ENCODE peak calls at places on chromosome 19, in ten cellular contexts. One of them, this sample, is unnamed.

GRCh38 chr19:46945668-46946067 is 74.0 kb upstream of the NPAS1 start:
- DNase-seq in NCI-H1105: no peak
- DNase-seq in HT1080: no peak
- DNase-seq in substantia nigra: no peak
- DNase-seq in endodermal cell: no peak
- DNase-seq in T-helper 1 cell: no peak
- DNase-seq in dorsolateral prefrontal cortex: no peak
- DNase-seq in stimulated activated CD8-positive, alpha-beta memory T cell treated with anti-CD3 and anti-CD28 coated beads, Interleukin-7, amount 100 ng/mL, for 1 hour: no peak
- DNase-seq in nephron progenitor cell: no peak
- DNase-seq in stimulated activated CD4-positive, alpha-beta T cell treated with anti-CD3 and anti-CD28 coated beads, TNF-alpha, amount 100 ng/mL, for 24 hours: no peak
- DNase-seq in this sample: no peak

GRCh38 chr19:3547767-3548282 is 8.9 kb downstream of the TEKTIP1 start:
- DNase-seq in stimulated activated CD8-positive, alpha-beta memory T cell treated with anti-CD3 and anti-CD28 coated beads, Interleukin-7, amount 100 ng/mL, for 1 hour: no peak
- DNase-seq in T-helper 1 cell: no peak
- DNase-seq in HT1080: no peak
- DNase-seq in substantia nigra: no peak
- DNase-seq in NCI-H1105: no peak
- DNase-seq in dorsolateral prefrontal cortex: no peak
- DNase-seq in endodermal cell: no peak
- DNase-seq in nephron progenitor cell: no peak
- DNase-seq in stimulated activated CD4-positive, alpha-beta T cell treated with anti-CD3 and anti-CD28 coated beads, TNF-alpha, amount 100 ng/mL, for 24 hours: no peak
- DNase-seq in this sample: no peak

GRCh38 chr19:33404916-33405315 is 31.4 kb downstream of the CEBPG start:
- DNase-seq in T-helper 1 cell: peak
- DNase-seq in stimulated activated CD8-positive, alpha-beta memory T cell treated with anti-CD3 and anti-CD28 coated beads, Interleukin-7, amount 100 ng/mL, for 1 hour: no peak
- DNase-seq in dorsolateral prefrontal cortex: peak
- DNase-seq in substantia nigra: no peak
- DNase-seq in NCI-H1105: no peak
- DNase-seq in HT1080: no peak
- DNase-seq in nephron progenitor cell: no peak
- DNase-seq in stimulated activated CD4-positive, alpha-beta T cell treated with anti-CD3 and anti-CD28 coated beads, TNF-alpha, amount 100 ng/mL, for 24 hours: no peak
- DNase-seq in endodermal cell: no peak
- DNase-seq in this sample: no peak

GRCh38 chr19:39951686-39952085 is 17.3 kb upstream of the FCGBP start:
- DNase-seq in endodermal cell: no peak
- DNase-seq in HT1080: peak
- DNase-seq in substantia nigra: no peak
- DNase-seq in NCI-H1105: no peak
- DNase-seq in T-helper 1 cell: no peak
- DNase-seq in nephron progenitor cell: no peak
- DNase-seq in stimulated activated CD4-positive, alpha-beta T cell treated with anti-CD3 and anti-CD28 coated beads, TNF-alpha, amount 100 ng/mL, for 24 hours: no peak
- DNase-seq in stimulated activated CD8-positive, alpha-beta memory T cell treated with anti-CD3 and anti-CD28 coated beads, Interleukin-7, amount 100 ng/mL, for 1 hour: no peak
- DNase-seq in dorsolateral prefrontal cortex: no peak
- DNase-seq in this sample: no peak

GRCh38 chr19:16919496-16919895 is 30.7 kb downstream of the F2RL3 start:
- DNase-seq in stimulated activated CD4-positive, alpha-beta T cell treated with anti-CD3 and anti-CD28 coated beads, TNF-alpha, amount 100 ng/mL, for 24 hours: no peak
- DNase-seq in HT1080: no peak
- DNase-seq in stimulated activated CD8-positive, alpha-beta memory T cell treated with anti-CD3 and anti-CD28 coated beads, Interleukin-7, amount 100 ng/mL, for 1 hour: no peak
- DNase-seq in NCI-H1105: no peak
- DNase-seq in dorsolateral prefrontal cortex: no peak
- DNase-seq in substantia nigra: no peak
- DNase-seq in nephron progenitor cell: no peak
- DNase-seq in endodermal cell: no peak
- DNase-seq in T-helper 1 cell: no peak
- DNase-seq in this sample: no peak

GRCh38 chr19:33416307-33417215 is 43.1 kb downstream of the CEBPG start:
- DNase-seq in stimulated activated CD8-positive, alpha-beta memory T cell treated with anti-CD3 and anti-CD28 coated beads, Interleukin-7, amount 100 ng/mL, for 1 hour: peak
- DNase-seq in substantia nigra: no peak
- DNase-seq in HT1080: peak
- DNase-seq in endodermal cell: peak
- DNase-seq in NCI-H1105: peak
- DNase-seq in stimulated activated CD4-positive, alpha-beta T cell treated with anti-CD3 and anti-CD28 coated beads, TNF-alpha, amount 100 ng/mL, for 24 hours: peak
- DNase-seq in dorsolateral prefrontal cortex: no peak
- DNase-seq in T-helper 1 cell: peak
- DNase-seq in nephron progenitor cell: peak
- DNase-seq in this sample: peak

GRCh38 chr19:49145485-49146407 is 9.4 kb downstream of the HRC start:
- DNase-seq in dorsolateral prefrontal cortex: peak
- DNase-seq in T-helper 1 cell: peak
- DNase-seq in endodermal cell: peak
- DNase-seq in substantia nigra: peak
- DNase-seq in nephron progenitor cell: peak
- DNase-seq in stimulated activated CD4-positive, alpha-beta T cell treated with anti-CD3 and anti-CD28 coated beads, TNF-alpha, amount 100 ng/mL, for 24 hours: peak
- DNase-seq in stimulated activated CD8-positive, alpha-beta memory T cell treated with anti-CD3 and anti-CD28 coated beads, Interleukin-7, amount 100 ng/mL, for 1 hour: peak
- DNase-seq in NCI-H1105: peak
- DNase-seq in HT1080: peak
- DNase-seq in this sample: peak

GRCh38 chr19:43526884-43527859 is at the start of gene ETHE1:
- DNase-seq in stimulated activated CD4-positive, alpha-beta T cell treated with anti-CD3 and anti-CD28 coated beads, TNF-alpha, amount 100 ng/mL, for 24 hours: peak
- DNase-seq in T-helper 1 cell: peak
- DNase-seq in endodermal cell: peak
- DNase-seq in substantia nigra: peak
- DNase-seq in stimulated activated CD8-positive, alpha-beta memory T cell treated with anti-CD3 and anti-CD28 coated beads, Interleukin-7, amount 100 ng/mL, for 1 hour: peak
- DNase-seq in dorsolateral prefrontal cortex: peak
- DNase-seq in NCI-H1105: peak
- DNase-seq in HT1080: peak
- DNase-seq in nephron progenitor cell: peak
- DNase-seq in this sample: peak

GRCh38 chr19:10291554-10292205 is 1.9 kb downstream of the ICAM5 start:
- DNase-seq in T-helper 1 cell: no peak
- DNase-seq in endodermal cell: no peak
- DNase-seq in stimulated activated CD4-positive, alpha-beta T cell treated with anti-CD3 and anti-CD28 coated beads, TNF-alpha, amount 100 ng/mL, for 24 hours: no peak
- DNase-seq in HT1080: no peak
- DNase-seq in dorsolateral prefrontal cortex: no peak
- DNase-seq in substantia nigra: no peak
- DNase-seq in stimulated activated CD8-positive, alpha-beta memory T cell treated with anti-CD3 and anti-CD28 coated beads, Interleukin-7, amount 100 ng/mL, for 1 hour: no peak
- DNase-seq in NCI-H1105: no peak
- DNase-seq in nephron progenitor cell: no peak
- DNase-seq in this sample: no peak

GRCh38 chr19:6551091-6551490 is 20.3 kb downstream of the TNFSF9 start:
- DNase-seq in NCI-H1105: no peak
- DNase-seq in stimulated activated CD4-positive, alpha-beta T cell treated with anti-CD3 and anti-CD28 coated beads, TNF-alpha, amount 100 ng/mL, for 24 hours: no peak
- DNase-seq in HT1080: no peak
- DNase-seq in T-helper 1 cell: no peak
- DNase-seq in substantia nigra: no peak
- DNase-seq in endodermal cell: no peak
- DNase-seq in nephron progenitor cell: no peak
- DNase-seq in dorsolateral prefrontal cortex: no peak
- DNase-seq in stimulated activated CD8-positive, alpha-beta memory T cell treated with anti-CD3 and anti-CD28 coated beads, Interleukin-7, amount 100 ng/mL, for 1 hour: no peak
- DNase-seq in this sample: no peak

GRCh38 chr19:15178629-15179308 is 22.0 kb downstream of the NOTCH3 start:
- DNase-seq in stimulated activated CD4-positive, alpha-beta T cell treated with anti-CD3 and anti-CD28 coated beads, TNF-alpha, amount 100 ng/mL, for 24 hours: no peak
- DNase-seq in HT1080: no peak
- DNase-seq in T-helper 1 cell: no peak
- DNase-seq in NCI-H1105: no peak
- DNase-seq in endodermal cell: peak
- DNase-seq in stimulated activated CD8-positive, alpha-beta memory T cell treated with anti-CD3 and anti-CD28 coated beads, Interleukin-7, amount 100 ng/mL, for 1 hour: no peak
- DNase-seq in nephron progenitor cell: no peak
- DNase-seq in substantia nigra: no peak
- DNase-seq in dorsolateral prefrontal cortex: no peak
- DNase-seq in this sample: no peak

GRCh38 chr19:11475861-11476260 is 5.0 kb downstream of the ELAVL3 start:
- DNase-seq in HT1080: no peak
- DNase-seq in T-helper 1 cell: no peak
- DNase-seq in endodermal cell: no peak
- DNase-seq in dorsolateral prefrontal cortex: no peak
- DNase-seq in NCI-H1105: no peak
- DNase-seq in stimulated activated CD4-positive, alpha-beta T cell treated with anti-CD3 and anti-CD28 coated beads, TNF-alpha, amount 100 ng/mL, for 24 hours: no peak
- DNase-seq in stimulated activated CD8-positive, alpha-beta memory T cell treated with anti-CD3 and anti-CD28 coated beads, Interleukin-7, amount 100 ng/mL, for 1 hour: no peak
- DNase-seq in nephron progenitor cell: no peak
- DNase-seq in substantia nigra: no peak
- DNase-seq in this sample: no peak

GRCh38 chr19:49793561-49793840 is 19.6 kb downstream of the FUZ start:
- DNase-seq in HT1080: peak
- DNase-seq in substantia nigra: no peak
- DNase-seq in T-helper 1 cell: no peak
- DNase-seq in NCI-H1105: no peak
- DNase-seq in stimulated activated CD8-positive, alpha-beta memory T cell treated with anti-CD3 and anti-CD28 coated beads, Interleukin-7, amount 100 ng/mL, for 1 hour: no peak
- DNase-seq in stimulated activated CD4-positive, alpha-beta T cell treated with anti-CD3 and anti-CD28 coated beads, TNF-alpha, amount 100 ng/mL, for 24 hours: no peak
- DNase-seq in nephron progenitor cell: no peak
- DNase-seq in dorsolateral prefrontal cortex: no peak
- DNase-seq in endodermal cell: no peak
- DNase-seq in this sample: no peak

GRCh38 chr19:44951179-44952159 is 3.7 kb upstream of the CLPTM1 start:
- DNase-seq in endodermal cell: peak
- DNase-seq in stimulated activated CD4-positive, alpha-beta T cell treated with anti-CD3 and anti-CD28 coated beads, TNF-alpha, amount 100 ng/mL, for 24 hours: peak
- DNase-seq in stimulated activated CD8-positive, alpha-beta memory T cell treated with anti-CD3 and anti-CD28 coated beads, Interleukin-7, amount 100 ng/mL, for 1 hour: peak
- DNase-seq in dorsolateral prefrontal cortex: peak
- DNase-seq in T-helper 1 cell: peak
- DNase-seq in substantia nigra: peak
- DNase-seq in HT1080: peak
- DNase-seq in NCI-H1105: peak
- DNase-seq in nephron progenitor cell: peak
- DNase-seq in this sample: peak

GRCh38 chr19:13146763-13147563 is 3.2 kb downstream of the STX10 start:
- DNase-seq in HT1080: no peak
- DNase-seq in endodermal cell: no peak
- DNase-seq in T-helper 1 cell: no peak
- DNase-seq in nephron progenitor cell: no peak
- DNase-seq in dorsolateral prefrontal cortex: no peak
- DNase-seq in substantia nigra: no peak
- DNase-seq in stimulated activated CD8-positive, alpha-beta memory T cell treated with anti-CD3 and anti-CD28 coated beads, Interleukin-7, amount 100 ng/mL, for 1 hour: no peak
- DNase-seq in NCI-H1105: no peak
- DNase-seq in stimulated activated CD4-positive, alpha-beta T cell treated with anti-CD3 and anti-CD28 coated beads, TNF-alpha, amount 100 ng/mL, for 24 hours: no peak
- DNase-seq in this sample: no peak

GRCh38 chr19:18999016-18999758 is 34.1 kb downstream of the SUGP2 start:
- DNase-seq in HT1080: peak
- DNase-seq in T-helper 1 cell: no peak
- DNase-seq in stimulated activated CD8-positive, alpha-beta memory T cell treated with anti-CD3 and anti-CD28 coated beads, Interleukin-7, amount 100 ng/mL, for 1 hour: no peak
- DNase-seq in nephron progenitor cell: no peak
- DNase-seq in stimulated activated CD4-positive, alpha-beta T cell treated with anti-CD3 and anti-CD28 coated beads, TNF-alpha, amount 100 ng/mL, for 24 hours: no peak
- DNase-seq in substantia nigra: no peak
- DNase-seq in NCI-H1105: no peak
- DNase-seq in endodermal cell: no peak
- DNase-seq in dorsolateral prefrontal cortex: peak
- DNase-seq in this sample: no peak

GRCh38 chr19:23799321-23799720 is 40.6 kb upstream of the ZNF681 start:
- DNase-seq in substantia nigra: no peak
- DNase-seq in nephron progenitor cell: no peak
- DNase-seq in NCI-H1105: no peak
- DNase-seq in T-helper 1 cell: no peak
- DNase-seq in dorsolateral prefrontal cortex: no peak
- DNase-seq in endodermal cell: no peak
- DNase-seq in HT1080: no peak
- DNase-seq in stimulated activated CD8-positive, alpha-beta memory T cell treated with anti-CD3 and anti-CD28 coated beads, Interleukin-7, amount 100 ng/mL, for 1 hour: no peak
- DNase-seq in stimulated activated CD4-positive, alpha-beta T cell treated with anti-CD3 and anti-CD28 coated beads, TNF-alpha, amount 100 ng/mL, for 24 hours: no peak
- DNase-seq in this sample: no peak

GRCh38 chr19:17419154-17419490 is 725 bp upstream of the MVB12A start:
- DNase-seq in nephron progenitor cell: no peak
- DNase-seq in T-helper 1 cell: no peak
- DNase-seq in dorsolateral prefrontal cortex: no peak
- DNase-seq in NCI-H1105: no peak
- DNase-seq in substantia nigra: no peak
- DNase-seq in HT1080: no peak
- DNase-seq in stimulated activated CD8-positive, alpha-beta memory T cell treated with anti-CD3 and anti-CD28 coated beads, Interleukin-7, amount 100 ng/mL, for 1 hour: no peak
- DNase-seq in endodermal cell: no peak
- DNase-seq in stimulated activated CD4-positive, alpha-beta T cell treated with anti-CD3 and anti-CD28 coated beads, TNF-alpha, amount 100 ng/mL, for 24 hours: no peak
- DNase-seq in this sample: no peak

GRCh38 chr19:7467009-7467989 is 21.5 kb downstream of the PEX11G start:
- DNase-seq in stimulated activated CD8-positive, alpha-beta memory T cell treated with anti-CD3 and anti-CD28 coated beads, Interleukin-7, amount 100 ng/mL, for 1 hour: no peak
- DNase-seq in substantia nigra: no peak
- DNase-seq in NCI-H1105: no peak
- DNase-seq in T-helper 1 cell: no peak
- DNase-seq in HT1080: no peak
- DNase-seq in nephron progenitor cell: no peak
- DNase-seq in endodermal cell: no peak
- DNase-seq in dorsolateral prefrontal cortex: no peak
- DNase-seq in stimulated activated CD4-positive, alpha-beta T cell treated with anti-CD3 and anti-CD28 coated beads, TNF-alpha, amount 100 ng/mL, for 24 hours: no peak
- DNase-seq in this sample: no peak

GRCh38 chr19:58021541-58022282 is 12.1 kb upstream of the ZSCAN1 start:
- DNase-seq in T-helper 1 cell: no peak
- DNase-seq in HT1080: peak
- DNase-seq in substantia nigra: peak
- DNase-seq in NCI-H1105: peak
- DNase-seq in endodermal cell: peak
- DNase-seq in stimulated activated CD8-positive, alpha-beta memory T cell treated with anti-CD3 and anti-CD28 coated beads, Interleukin-7, amount 100 ng/mL, for 1 hour: no peak
- DNase-seq in nephron progenitor cell: no peak
- DNase-seq in stimulated activated CD4-positive, alpha-beta T cell treated with anti-CD3 and anti-CD28 coated beads, TNF-alpha, amount 100 ng/mL, for 24 hours: no peak
- DNase-seq in dorsolateral prefrontal cortex: peak
- DNase-seq in this sample: no peak

GRCh38 chr19:19423322-19423721 is 17.8 kb downstream of the GATAD2A start:
- DNase-seq in nephron progenitor cell: no peak
- DNase-seq in T-helper 1 cell: no peak
- DNase-seq in endodermal cell: no peak
- DNase-seq in stimulated activated CD8-positive, alpha-beta memory T cell treated with anti-CD3 and anti-CD28 coated beads, Interleukin-7, amount 100 ng/mL, for 1 hour: no peak
- DNase-seq in NCI-H1105: no peak
- DNase-seq in stimulated activated CD4-positive, alpha-beta T cell treated with anti-CD3 and anti-CD28 coated beads, TNF-alpha, amount 100 ng/mL, for 24 hours: no peak
- DNase-seq in dorsolateral prefrontal cortex: peak
- DNase-seq in HT1080: no peak
- DNase-seq in substantia nigra: peak
- DNase-seq in this sample: no peak

GRCh38 chr19:19319725-19320361 is 466 bp downstream of the SUGP1 start:
- DNase-seq in T-helper 1 cell: no peak
- DNase-seq in stimulated activated CD4-positive, alpha-beta T cell treated with anti-CD3 and anti-CD28 coated beads, TNF-alpha, amount 100 ng/mL, for 24 hours: no peak
- DNase-seq in substantia nigra: no peak
- DNase-seq in stimulated activated CD8-positive, alpha-beta memory T cell treated with anti-CD3 and anti-CD28 coated beads, Interleukin-7, amount 100 ng/mL, for 1 hour: no peak
- DNase-seq in endodermal cell: no peak
- DNase-seq in NCI-H1105: no peak
- DNase-seq in HT1080: no peak
- DNase-seq in dorsolateral prefrontal cortex: no peak
- DNase-seq in nephron progenitor cell: no peak
- DNase-seq in this sample: no peak

GRCh38 chr19:892243-892996 is 567 bp downstream of the MED16 start:
- DNase-seq in HT1080: no peak
- DNase-seq in stimulated activated CD8-positive, alpha-beta memory T cell treated with anti-CD3 and anti-CD28 coated beads, Interleukin-7, amount 100 ng/mL, for 1 hour: no peak
- DNase-seq in T-helper 1 cell: no peak
- DNase-seq in stimulated activated CD4-positive, alpha-beta T cell treated with anti-CD3 and anti-CD28 coated beads, TNF-alpha, amount 100 ng/mL, for 24 hours: no peak
- DNase-seq in dorsolateral prefrontal cortex: no peak
- DNase-seq in NCI-H1105: no peak
- DNase-seq in substantia nigra: no peak
- DNase-seq in nephron progenitor cell: peak
- DNase-seq in endodermal cell: peak
- DNase-seq in this sample: peak

GRCh38 chr19:55640043-55640576 is 692 bp upstream of the ZNF580 start:
- DNase-seq in dorsolateral prefrontal cortex: peak
- DNase-seq in stimulated activated CD8-positive, alpha-beta memory T cell treated with anti-CD3 and anti-CD28 coated beads, Interleukin-7, amount 100 ng/mL, for 1 hour: no peak
- DNase-seq in HT1080: no peak
- DNase-seq in substantia nigra: peak
- DNase-seq in endodermal cell: peak
- DNase-seq in NCI-H1105: peak
- DNase-seq in T-helper 1 cell: peak
- DNase-seq in nephron progenitor cell: no peak
- DNase-seq in stimulated activated CD4-positive, alpha-beta T cell treated with anti-CD3 and anti-CD28 coated beads, TNF-alpha, amount 100 ng/mL, for 24 hours: no peak
- DNase-seq in this sample: no peak

GRCh38 chr19:19444694-19445155 is 39.2 kb downstream of the GATAD2A start:
- DNase-seq in dorsolateral prefrontal cortex: no peak
- DNase-seq in NCI-H1105: no peak
- DNase-seq in HT1080: peak
- DNase-seq in stimulated activated CD8-positive, alpha-beta memory T cell treated with anti-CD3 and anti-CD28 coated beads, Interleukin-7, amount 100 ng/mL, for 1 hour: no peak
- DNase-seq in stimulated activated CD4-positive, alpha-beta T cell treated with anti-CD3 and anti-CD28 coated beads, TNF-alpha, amount 100 ng/mL, for 24 hours: no peak
- DNase-seq in T-helper 1 cell: no peak
- DNase-seq in endodermal cell: peak
- DNase-seq in nephron progenitor cell: no peak
- DNase-seq in substantia nigra: no peak
- DNase-seq in this sample: no peak

GRCh38 chr19:3358919-3359849 is 7.2 kb upstream of the NFIC start:
- DNase-seq in HT1080: no peak
- DNase-seq in T-helper 1 cell: peak
- DNase-seq in stimulated activated CD4-positive, alpha-beta T cell treated with anti-CD3 and anti-CD28 coated beads, TNF-alpha, amount 100 ng/mL, for 24 hours: peak
- DNase-seq in dorsolateral prefrontal cortex: peak
- DNase-seq in nephron progenitor cell: peak
- DNase-seq in stimulated activated CD8-positive, alpha-beta memory T cell treated with anti-CD3 and anti-CD28 coated beads, Interleukin-7, amount 100 ng/mL, for 1 hour: peak
- DNase-seq in endodermal cell: no peak
- DNase-seq in substantia nigra: peak
- DNase-seq in NCI-H1105: no peak
- DNase-seq in this sample: no peak

GRCh38 chr19:39007096-39007495 is 25.3 kb downstream of the FBXO27 start:
- DNase-seq in endodermal cell: no peak
- DNase-seq in HT1080: no peak
- DNase-seq in stimulated activated CD8-positive, alpha-beta memory T cell treated with anti-CD3 and anti-CD28 coated beads, Interleukin-7, amount 100 ng/mL, for 1 hour: no peak
- DNase-seq in stimulated activated CD4-positive, alpha-beta T cell treated with anti-CD3 and anti-CD28 coated beads, TNF-alpha, amount 100 ng/mL, for 24 hours: no peak
- DNase-seq in NCI-H1105: no peak
- DNase-seq in substantia nigra: no peak
- DNase-seq in nephron progenitor cell: no peak
- DNase-seq in T-helper 1 cell: no peak
- DNase-seq in dorsolateral prefrontal cortex: no peak
- DNase-seq in this sample: no peak

GRCh38 chr19:27867981-27868380 is 1345.0 kb downstream of the UQCRFS1 start:
- DNase-seq in HT1080: no peak
- DNase-seq in substantia nigra: no peak
- DNase-seq in T-helper 1 cell: no peak
- DNase-seq in stimulated activated CD4-positive, alpha-beta T cell treated with anti-CD3 and anti-CD28 coated beads, TNF-alpha, amount 100 ng/mL, for 24 hours: no peak
- DNase-seq in stimulated activated CD8-positive, alpha-beta memory T cell treated with anti-CD3 and anti-CD28 coated beads, Interleukin-7, amount 100 ng/mL, for 1 hour: no peak
- DNase-seq in nephron progenitor cell: no peak
- DNase-seq in NCI-H1105: no peak
- DNase-seq in dorsolateral prefrontal cortex: no peak
- DNase-seq in endodermal cell: no peak
- DNase-seq in this sample: no peak

This sample was measured in mesothelial cell of epicardium.